ENCODE peak calls at places on chromosome 7, in nine cellular contexts. J is right cardiac atrium; X is naive B cell; O is NCI-H82; R is prostate gland; C is kidney epithelial cell; T is CD8-positive, alpha-beta T cell; N is kidney tubule cell; Q is KBM-7. A is an unnamed sample.

GRCh38 chr7:131151034-131151433 is 176.6 kb upstream of the MKLN1 start:
- DNase-seq in J (no peak), X (no peak), O (no peak), R (no peak), C (no peak), T (no peak), N (no peak), Q (no peak), A (no peak)

GRCh38 chr7:121485457-121486243 is 89.5 kb upstream of the FAM3C start:
- DNase-seq in J (peak), X (no peak), O (no peak), R (peak), C (no peak), T (no peak), N (no peak), Q (no peak), A (no peak)

GRCh38 chr7:2019693-2020511 is 212.8 kb downstream of the MAD1L1 start:
- DNase-seq in J (peak), X (peak), O (peak), R (no peak), C (peak), T (peak), N (no peak), Q (peak), A (peak)

GRCh38 chr7:1979591-1980560 is 252.9 kb downstream of the MAD1L1 start:
- DNase-seq in J (peak), X (peak), O (no peak), R (peak), C (no peak), T (no peak), N (no peak), Q (no peak), A (no peak)

GRCh38 chr7:99014113-99014985 is 129.6 kb downstream of the SMURF1 start:
- DNase-seq in J (no peak), X (no peak), O (no peak), R (no peak), C (no peak), T (no peak), N (no peak), Q (no peak), A (no peak)

GRCh38 chr7:23347682-23348180 is 48.6 kb downstream of the MALSU1 start:
- DNase-seq in J (no peak), X (no peak), O (no peak), R (no peak), C (no peak), T (no peak), N (peak), Q (peak), A (no peak)

GRCh38 chr7:135827391-135827790 is 78.8 kb upstream of the FAM180A start:
- DNase-seq in J (no peak), X (no peak), O (peak), R (no peak), C (no peak), T (no peak), N (no peak), Q (no peak), A (no peak)

GRCh38 chr7:143490719-143491306 is 13.1 kb downstream of the TAS2R41 start:
- DNase-seq in J (peak), X (no peak), O (peak), R (no peak), C (no peak), T (no peak), N (peak), Q (no peak), A (no peak)

GRCh38 chr7:16586081-16586874 is 59.3 kb downstream of the ANKMY2 start:
- DNase-seq in J (peak), X (no peak), O (no peak), R (no peak), C (no peak), T (no peak), N (no peak), Q (no peak), A (peak)

GRCh38 chr7:5773661-5774086 is 7.8 kb downstream of the RNF216 start:
- DNase-seq in J (no peak), X (no peak), O (no peak), R (no peak), C (peak), T (no peak), N (peak), Q (peak), A (no peak)

GRCh38 chr7:138116156-138116555 is 39.9 kb downstream of the AKR1D1 start:
- DNase-seq in J (no peak), X (no peak), O (no peak), R (no peak), C (peak), T (no peak), N (peak), Q (no peak), A (no peak)

GRCh38 chr7:37284805-37285211 is 163.9 kb downstream of the ELMO1 start:
- DNase-seq in J (peak), X (peak), O (peak), R (no peak), C (no peak), T (peak), N (peak), Q (peak), A (peak)

GRCh38 chr7:134405299-134405698 is 53.6 kb downstream of the AKR1B1 start:
- DNase-seq in J (no peak), X (no peak), O (no peak), R (no peak), C (no peak), T (no peak), N (no peak), Q (no peak), A (no peak)

GRCh38 chr7:20642171-20642570 is 26.7 kb downstream of the ABCB5 start:
- DNase-seq in J (no peak), X (no peak), O (no peak), R (no peak), C (no peak), T (no peak), N (peak), Q (no peak), A (no peak)

GRCh38 chr7:128155100-128155763 is 85.8 kb upstream of the LEP start:
- DNase-seq in J (no peak), X (no peak), O (no peak), R (no peak), C (no peak), T (no peak), N (no peak), Q (no peak), A (peak)

GRCh38 chr7:5429253-5429856 is 5.7 kb upstream of the TNRC18 start:
- DNase-seq in J (peak), X (peak), O (peak), R (no peak), C (no peak), T (no peak), N (peak), Q (peak), A (peak)

GRCh38 chr7:75915416-75916156 is 631 bp downstream of the POR start:
- DNase-seq in J (peak), X (peak), O (peak), R (peak), C (no peak), T (peak), N (peak), Q (peak), A (no peak)